ENCODE peak calls at places on chromosomes 12 and 14, in six cellular contexts. W, V, Y, Z, B and A are unnamed samples. For H3K4me1, the result is how much of the 10 kb centered on the place peaks cover.

GRCh38 chr12:32970465-32971110 is 74.0 kb upstream of the PKP2 start:
- DNase-seq in Z (no peak), W (no peak), V (no peak), B (no peak), Y (no peak), A (no peak)

GRCh38 chr12:16913832-16914490 is 308.0 kb upstream of the LMO3 start:
- DNase-seq in V (no peak), B (no peak), Z (no peak), Y (no peak), W (no peak), A (no peak)

GRCh38 chr14:88974991-88975835 is 150.8 kb downstream of the TTC8 start:
- DNase-seq in Z (no peak), B (peak), W (no peak), V (no peak), Y (no peak), A (no peak)

GRCh38 chr12:104291867-104292524 is 11.5 kb upstream of the EID3 start:
- DNase-seq in Z (no peak), W (no peak), Y (peak), V (peak), B (no peak), A (no peak)

GRCh38 chr14:73589128-73589527 is 2.5 kb upstream of the ACOT4 start:
- DNase-seq in Z (no peak), V (no peak), W (no peak), Y (no peak), B (no peak), A (no peak)

GRCh38 chr12:90100619-90101018 is 392.0 kb upstream of the ATP2B1 start:
- DNase-seq in Z (no peak), B (no peak), W (no peak), Y (no peak), V (no peak), A (no peak)

GRCh38 chr14:74514471-74514932 is 20.9 kb downstream of the ISCA2 start:
- DNase-seq in W (no peak), Z (peak), B (no peak), Y (no peak), V (no peak), A (no peak)

GRCh38 chr12:109440851-109441490 is 36.1 kb downstream of the KCTD10 start:
- DNase-seq in B (no peak), Y (peak), V (no peak), Z (no peak), W (no peak), A (no peak)

GRCh38 chr14:51575225-51576111 is 76.2 kb upstream of the FRMD6 start:
- DNase-seq in V (no peak), W (peak), Y (no peak), B (no peak), Z (no peak), A (no peak)

GRCh38 chr12:12645485-12645884 is 33.8 kb downstream of the CREBL2 start:
- DNase-seq in B (no peak), V (peak), Z (no peak), W (no peak), Y (peak), A (no peak)

GRCh38 chr12:104177663-104178501 is 37.7 kb upstream of the TXNRD1 start:
- DNase-seq in V (no peak), W (peak), B (peak), Z (peak), Y (peak), A (peak)

GRCh38 chr14:101808894-101809670 is 47.6 kb downstream of the PPP2R5C start:
- DNase-seq in B (no peak), Y (no peak), V (no peak), Z (no peak), W (no peak), A (no peak)

GRCh38 chr12:108955225-108955835 is 65.5 kb downstream of the SVOP start:
- DNase-seq in V (no peak), W (no peak), Y (no peak), B (no peak), Z (no peak), A (no peak)

GRCh38 chr14:88614218-88614907 is 51.5 kb downstream of the ZC3H14 start:
- DNase-seq in B (no peak), Z (no peak), Y (no peak), W (no peak), V (no peak), A (no peak)

GRCh38 chr12:93990832-93991748 is 157.3 kb upstream of the PLXNC1 start:
- DNase-seq in Z (no peak), Y (peak), W (no peak), B (no peak), V (peak), A (peak)

GRCh38 chr14:75234173-75234855 is 44.3 kb upstream of the FOS start:
- DNase-seq in V (no peak), Z (no peak), W (no peak), B (no peak), Y (no peak), A (peak)

GRCh38 chr14:61516957-61517356 is 178.4 kb upstream of the HIF1A start:
- DNase-seq in Y (peak), Z (no peak), W (no peak), V (no peak), B (no peak), A (no peak)

GRCh38 chr12:50505945-50506344 is 1.2 kb downstream of the DIP2B start:
- DNase-seq in Z (no peak), B (no peak), Y (no peak), V (no peak), W (peak), A (no peak)

GRCh38 chr14:73834258-73834620 is 17.4 kb upstream of the PTGR2 start:
- DNase-seq in B (no peak), Z (no peak), W (no peak), V (no peak), Y (no peak), A (no peak)

GRCh38 chr12:12648951-12649650 is 37.4 kb downstream of the CREBL2 start:
- DNase-seq in Z (no peak), V (no peak), W (no peak), B (no peak), Y (no peak), A (no peak)

GRCh38 chr14:59292921-59293605 is 104.6 kb downstream of the DAAM1 start:
- DNase-seq in B (no peak), V (no peak), Z (no peak), Y (no peak), W (no peak), A (no peak)

GRCh38 chr14:21498540-21499526 is 12.3 kb downstream of the METTL3 start:
- DNase-seq in V (no peak), Y (peak), W (no peak), B (no peak), Z (peak), A (no peak)

GRCh38 chr14:47167407-47167806 is 508.0 kb downstream of the MDGA2 start:
- DNase-seq in B (no peak), V (no peak), Z (no peak), Y (no peak), W (no peak), A (no peak)

GRCh38 chr12:66210840-66211239 is 21.8 kb downstream of the IRAK3 start:
- DNase-seq in Z (no peak), W (no peak), Y (no peak), B (no peak), V (no peak), A (no peak)

GRCh38 chr14:90545966-90546751 is 149.3 kb downstream of the CALM1 start:
- DNase-seq in Z (no peak), W (no peak), Y (no peak), V (no peak), B (no peak), A (no peak)

GRCh38 chr14:90615444-90616095 is 200.7 kb downstream of the TTC7B start:
- DNase-seq in Z (no peak), V (no peak), B (no peak), Y (peak), W (no peak), A (no peak)

GRCh38 chr14:101716077-101716950 is 45.2 kb upstream of the PPP2R5C start:
- DNase-seq in Y (no peak), B (no peak), V (no peak), Z (no peak), W (no peak), A (peak)

GRCh38 chr12:57340104-57340503 is 89.1 kb upstream of the STAC3 start:
- DNase-seq in Z (no peak), V (no peak), Y (peak), W (no peak), B (peak), A (peak)

GRCh38 chr14:24329736-24330135 is 5.1 kb downstream of the ADCY4 start:
- DNase-seq in V (no peak), W (no peak), Z (no peak), Y (no peak), B (no peak), A (no peak)
- H3K4me1 ChIP-seq in V (under half), W (under half), Z (under half), Y (under half), B (under half), A (under half)

DNA sequence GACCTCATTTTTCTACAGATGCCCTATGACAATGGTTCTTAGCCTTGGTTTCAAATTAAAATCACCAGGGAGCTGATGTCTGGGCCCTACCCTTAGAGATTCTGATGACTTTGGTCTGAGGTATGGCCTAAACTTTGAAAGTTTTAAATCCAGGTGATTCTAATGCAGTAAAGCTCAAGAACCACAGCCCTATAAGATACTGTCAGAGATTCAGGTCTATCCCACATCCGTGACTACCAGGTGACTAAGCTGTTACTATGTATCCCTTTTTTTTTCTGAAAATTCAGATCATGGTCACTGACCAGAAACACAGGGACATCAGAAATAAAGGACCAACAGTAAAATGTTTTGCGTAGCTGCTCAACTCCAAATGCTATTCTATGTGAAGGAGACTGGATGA is 148.8 kb upstream of the BMP4 start:
- DNase-seq in B (no peak), W (no peak), Y (no peak), V (no peak), Z (no peak), A (no peak)
- H3K27ac ChIP-seq in B (no peak), W (no peak), Y (no peak), V (no peak), Z (no peak), A (no peak)

GRCh38 chr12:53233671-53234091 is 1.7 kb upstream of the RARG start:
- DNase-seq in W (no peak), Y (no peak), B (no peak), Z (no peak), V (peak), A (no peak)

GRCh38 chr12:53231859-53232640 is at the start of gene RARG:
- DNase-seq in V (peak), W (peak), Z (peak), Y (peak), B (peak), A (peak)

GRCh38 chr12:53230971-53231858 is 794 bp downstream of the RARG start:
- DNase-seq in B (no peak), W (no peak), Z (no peak), Y (no peak), V (peak), A (no peak)

GRCh38 chr12:53234236-53234635 is 2.2 kb upstream of the RARG start:
- DNase-seq in Y (peak), W (no peak), Z (no peak), B (no peak), V (peak), A (no peak)

GRCh38 chr12:53232641-53233538 is 881 bp upstream of the RARG start:
- DNase-seq in W (peak), Y (peak), V (peak), Z (peak), B (peak), A (no peak)
- H3K4me1 ChIP-seq in W (half or more), Y (under half), V (under half), Z (under half), B (under half), A (under half)

GRCh38 chr14:96091941-96092411 is 52.8 kb downstream of the C14orf132 start:
- DNase-seq in B (peak), W (no peak), Y (no peak), Z (no peak), V (no peak), A (no peak)
- H3K27ac ChIP-seq in B (no peak), W (no peak), Y (no peak), Z (no peak), V (no peak), A (no peak)

DNA sequence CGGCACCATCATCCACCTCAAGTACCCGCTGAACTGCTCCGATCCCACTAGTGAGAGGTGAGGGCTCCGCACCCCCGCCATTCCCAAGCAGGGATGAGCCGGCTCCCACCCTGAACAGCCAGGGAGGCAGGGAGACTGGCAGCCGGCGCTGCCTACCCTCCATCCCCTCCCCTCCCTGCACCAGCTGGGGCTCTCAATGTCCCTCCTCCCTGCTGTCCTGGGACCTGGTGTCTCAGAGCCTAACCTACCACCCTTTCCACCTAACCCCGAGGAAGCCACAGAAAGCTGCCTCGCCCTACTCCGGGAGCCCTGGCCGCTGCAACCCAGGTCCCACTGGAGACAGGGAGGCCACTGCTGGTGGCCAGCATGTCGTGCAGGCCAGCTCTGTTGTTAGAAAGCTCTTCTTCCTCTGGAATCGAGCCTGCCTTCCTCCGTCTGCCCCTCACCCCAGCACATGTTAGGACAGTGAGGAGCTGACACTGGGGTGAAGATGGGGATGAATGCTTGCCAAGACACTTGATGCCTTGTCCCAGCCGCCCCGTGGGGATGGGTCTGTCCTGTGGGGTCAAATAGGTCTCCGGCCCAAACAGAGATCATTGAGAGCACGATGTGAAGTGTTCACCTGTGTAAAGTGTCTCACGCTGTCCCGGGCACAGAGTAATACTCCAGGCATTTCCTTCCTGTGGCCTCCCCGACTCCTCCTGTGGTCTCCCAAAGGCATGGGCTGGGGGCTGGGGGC is 1.1 kb downstream of the PTPN6 start:
- DNase-seq in Y (no peak), B (no peak), Z (no peak), V (no peak), W (no peak), A (no peak)
- H3K4me1 ChIP-seq in Y (under half), B (under half), Z (under half), V (under half), W (under half), A (under half)

DNA sequence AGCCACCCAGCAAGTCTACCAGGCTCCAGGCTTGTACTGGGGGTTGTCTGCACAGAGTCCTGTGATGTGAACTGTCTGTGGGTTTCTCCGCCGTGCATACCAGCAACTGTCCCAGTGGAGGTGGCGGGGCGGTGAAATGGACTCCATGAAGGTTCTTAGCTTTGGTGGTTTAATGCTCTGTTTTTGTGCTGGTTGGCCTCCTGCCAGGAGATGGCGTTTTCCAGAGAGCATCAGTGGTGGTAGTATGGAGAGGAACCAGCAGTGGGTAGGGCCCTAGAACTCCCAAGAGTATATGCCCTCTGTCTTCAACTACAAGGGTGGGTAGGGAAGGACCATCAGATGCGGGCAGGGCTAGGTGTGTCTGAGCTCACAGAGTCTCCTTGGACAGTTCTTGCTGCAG is 303.8 kb downstream of the TMEM121 start:
- DNase-seq in Z (peak), W (no peak), B (no peak), Y (no peak), V (no peak), A (no peak)
- H3K27ac ChIP-seq in Z (no peak), W (no peak), B (no peak), Y (no peak), V (no peak), A (no peak)

DNA sequence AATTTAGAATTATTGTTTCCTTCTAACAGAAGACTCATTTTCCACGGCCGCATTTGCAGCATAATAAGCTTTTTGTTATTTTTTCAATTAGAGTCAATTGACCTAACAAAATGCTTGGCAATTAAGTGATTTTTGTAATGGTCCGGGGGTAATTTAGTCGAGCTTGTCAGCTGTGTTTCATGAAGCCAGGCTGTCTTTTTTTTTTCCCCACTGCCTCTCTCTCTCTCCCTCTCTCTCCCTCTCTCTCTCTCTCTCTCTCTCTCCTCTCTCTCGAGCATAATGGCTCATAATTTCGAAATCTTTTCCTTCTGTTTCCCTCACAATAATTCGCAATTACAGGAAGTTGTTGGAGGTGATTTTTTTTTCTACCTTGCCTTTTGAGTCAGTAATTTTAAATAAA is 1134.4 kb downstream of the BCL11B start:
- DNase-seq in W (no peak), B (no peak), V (no peak), Z (no peak), Y (no peak), A (no peak)
- H3K4me1 ChIP-seq in W (under half), B (under half), V (under half), Z (half or more), Y (under half), A (under half)

DNA sequence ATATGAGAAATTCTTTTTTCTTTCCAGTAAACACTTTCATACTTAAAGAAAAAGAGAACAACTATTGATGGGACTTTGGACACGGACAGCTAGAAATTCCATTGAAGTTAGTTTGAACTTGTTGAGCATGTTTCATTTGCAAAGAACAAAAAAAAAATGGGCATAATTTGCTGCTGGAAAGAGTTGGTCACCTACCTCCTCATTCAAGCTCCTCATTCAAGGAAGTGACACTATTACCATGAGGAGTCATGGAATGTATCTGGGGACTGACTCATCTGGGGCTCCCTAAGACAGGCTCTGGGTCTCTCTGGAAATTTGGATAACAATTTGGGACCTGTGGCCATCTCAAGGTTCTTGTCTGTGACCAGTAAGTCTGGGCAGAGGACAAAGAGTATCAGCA is 50.4 kb downstream of the KICS2 start:
- DNase-seq in B (no peak), Z (no peak), W (no peak), Y (peak), V (no peak), A (no peak)
- H3K27ac ChIP-seq in B (no peak), Z (no peak), W (no peak), Y (no peak), V (no peak), A (no peak)

GRCh38 chr12:14396071-14396470 is 30.6 kb downstream of the ATF7IP start:
- DNase-seq in W (no peak), V (no peak), B (no peak), Z (no peak), Y (no peak), A (no peak)
- H3K4me1 ChIP-seq in W (under half), V (under half), B (under half), Z (under half), Y (under half), A (under half)

DNA sequence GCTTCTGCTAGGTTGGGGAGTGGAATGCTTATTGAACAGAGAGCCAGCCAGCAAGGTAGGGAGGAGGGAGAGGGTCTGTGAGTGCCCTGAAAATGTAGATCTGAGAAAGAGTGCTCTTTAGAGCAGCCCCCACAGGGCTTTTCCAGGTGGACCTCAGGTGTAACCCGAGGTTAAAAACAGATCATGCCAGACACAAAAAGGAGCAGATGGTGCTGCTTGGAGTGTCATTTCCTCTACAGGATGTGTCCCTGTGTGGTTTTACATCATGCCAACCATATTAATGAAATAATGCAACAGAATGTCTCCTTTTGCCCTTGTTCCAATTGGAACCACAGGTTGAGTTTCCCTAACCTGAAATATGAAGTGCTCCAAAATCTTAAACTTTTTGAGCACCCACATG is 6.4 kb downstream of the SUSD6 start:
- DNase-seq in Z (no peak), V (no peak), B (no peak), W (no peak), Y (no peak), A (no peak)
- H3K27ac ChIP-seq in Z (no peak), V (no peak), B (no peak), W (peak), Y (no peak), A (peak)